ENCODE peak calls at places on chromosomes 3 and 15, in seven cellular contexts. V, T, Y, D, J, P and M are unnamed samples.

GRCh38 chr3:52532517-52532837 is 1.2 kb downstream of the NT5DC2 start:
- DNase-seq in D (no peak), Y (no peak), V (peak), T (peak), J (no peak), P (no peak), M (peak)

GRCh38 chr3:73509066-73509465 is 115.7 kb downstream of the PDZRN3 start:
- DNase-seq in V (no peak), T (no peak), D (no peak), J (no peak), Y (no peak), P (no peak), M (no peak)

GRCh38 chr15:86018679-86019078 is 61.0 kb upstream of the AGBL1 start:
- DNase-seq in J (no peak), D (no peak), T (no peak), V (no peak), Y (no peak), P (no peak), M (no peak)

GRCh38 chr3:192916455-192917257 is 1.0 kb downstream of the MB21D2 start:
- DNase-seq in Y (peak), J (peak), T (peak), P (no peak), D (peak), V (peak), M (peak)

GRCh38 chr3:110521019-110521418 is 550.6 kb upstream of the NECTIN3 start:
- DNase-seq in J (no peak), Y (no peak), D (no peak), T (no peak), P (no peak), V (no peak), M (no peak)

GRCh38 chr3:102024270-102024904 is 175.1 kb downstream of the NFKBIZ start:
- DNase-seq in P (no peak), J (no peak), V (no peak), D (no peak), T (no peak), Y (no peak), M (no peak)

GRCh38 chr15:25061808-25062550 is 107.2 kb downstream of the SNRPN start:
- DNase-seq in P (no peak), D (no peak), T (no peak), V (no peak), J (no peak), Y (no peak), M (no peak)

GRCh38 chr15:39918688-39919385 is 1.2 kb downstream of the GPR176 start:
- DNase-seq in D (no peak), T (no peak), J (no peak), V (no peak), P (no peak), Y (no peak), M (no peak)

GRCh38 chr3:122443090-122443489 is 27.2 kb upstream of the WDR5B start:
- DNase-seq in V (no peak), P (no peak), Y (no peak), J (no peak), D (no peak), T (no peak), M (no peak)

GRCh38 chr3:67907735-67908134 is 253.3 kb upstream of the SUCLG2 start:
- DNase-seq in P (no peak), J (no peak), V (no peak), D (no peak), Y (no peak), T (no peak), M (no peak)

GRCh38 chr3:114223146-114223545 is 14.2 kb downstream of the ZNF80 start:
- DNase-seq in D (no peak), V (no peak), T (no peak), J (peak), Y (no peak), P (no peak), M (no peak)

GRCh38 chr3:146747051-146747450 is 141.9 kb upstream of the PLSCR5 start:
- DNase-seq in P (no peak), T (no peak), V (no peak), D (no peak), Y (no peak), J (no peak), M (no peak)

GRCh38 chr3:52238761-52239701 is at the start of gene TWF2:
- DNase-seq in D (peak), Y (peak), J (peak), P (peak), T (peak), V (peak), M (peak)

GRCh38 chr15:101161656-101162055 is 90.2 kb downstream of the CHSY1 start:
- DNase-seq in P (no peak), V (peak), Y (no peak), T (no peak), J (peak), D (no peak), M (no peak)

GRCh38 chr3:39809181-39809994 is at the start of gene MYRIP:
- DNase-seq in J (peak), T (no peak), Y (peak), P (no peak), D (no peak), V (peak), M (peak)

GRCh38 chr15:97114900-97115763 is 784.6 kb downstream of the NR2F2 start:
- DNase-seq in Y (no peak), V (no peak), T (no peak), J (no peak), D (no peak), P (no peak), M (no peak)

GRCh38 chr3:143134446-143134845 is 14.9 kb downstream of the CHST2 start:
- DNase-seq in V (no peak), P (no peak), Y (no peak), J (no peak), T (no peak), D (no peak), M (peak)

GRCh38 chr3:71978150-71978721 is 193.3 kb upstream of the PROK2 start:
- DNase-seq in Y (no peak), P (no peak), J (peak), T (no peak), D (no peak), V (no peak), M (no peak)

GRCh38 chr3:195540031-195540430 is 3.1 kb downstream of the PPP1R2 start:
- DNase-seq in V (no peak), D (no peak), T (no peak), P (no peak), J (peak), Y (no peak), M (no peak)

GRCh38 chr3:110301781-110302180 is 769.8 kb upstream of the NECTIN3 start:
- DNase-seq in D (no peak), T (no peak), J (no peak), V (no peak), P (no peak), Y (no peak), M (no peak)

GRCh38 chr15:80787238-80787805 is 8.2 kb downstream of the CEMIP start:
- DNase-seq in D (no peak), J (no peak), P (no peak), V (no peak), T (no peak), Y (no peak), M (no peak)

GRCh38 chr3:152638707-152639450 is 196.1 kb upstream of the P2RY1 start:
- DNase-seq in P (no peak), J (no peak), D (no peak), T (no peak), V (peak), Y (no peak), M (peak)

GRCh38 chr3:45907769-45908705 is 21.7 kb downstream of the CCR9 start:
- DNase-seq in T (peak), D (no peak), V (no peak), J (peak), Y (no peak), P (no peak), M (no peak)

GRCh38 chr3:57757642-57758297 is 1.7 kb downstream of the SLMAP start:
- DNase-seq in V (no peak), P (no peak), T (no peak), D (no peak), J (no peak), Y (peak), M (no peak)

GRCh38 chr3:72814308-72814707 is 33.9 kb downstream of the SHQ1 start:
- DNase-seq in J (no peak), V (no peak), T (no peak), P (no peak), Y (no peak), D (no peak), M (no peak)

GRCh38 chr3:134487406-134487805 is 1.5 kb downstream of the CEP63 start:
- DNase-seq in T (no peak), V (no peak), J (peak), Y (no peak), D (no peak), P (no peak), M (no peak)

GRCh38 chr15:92268900-92269299 is 124.8 kb upstream of the ST8SIA2 start:
- DNase-seq in Y (no peak), D (no peak), J (no peak), V (no peak), P (no peak), T (no peak), M (no peak)

GRCh38 chr3:65732060-65732933 is 306.4 kb downstream of the MAGI1 start:
- DNase-seq in J (peak), D (no peak), T (no peak), V (no peak), P (no peak), Y (peak), M (no peak)

GRCh38 chr3:14548321-14548729 is 8.2 kb upstream of the GRIP2 start:
- DNase-seq in T (peak), V (peak), J (peak), D (peak), Y (peak), P (peak), M (peak)

GRCh38 chr3:143529018-143529478 is 319.2 kb downstream of the SLC9A9 start:
- DNase-seq in J (peak), D (no peak), Y (no peak), P (peak), T (peak), V (no peak), M (no peak)

GRCh38 chr3:136543385-136543784 is 208.8 kb downstream of the STAG1 start:
- DNase-seq in D (no peak), V (no peak), J (no peak), P (no peak), T (no peak), Y (no peak), M (no peak)

GRCh38 chr3:171815977-171816595 is 5.8 kb upstream of the PLD1 start:
- DNase-seq in Y (no peak), J (no peak), V (no peak), T (no peak), D (no peak), P (no peak), M (no peak)

GRCh38 chr15:84079885-84080777 is 155.4 kb upstream of the GOLGA6L4 start:
- DNase-seq in Y (peak), V (peak), J (peak), T (peak), D (no peak), P (peak), M (peak)

GRCh38 chr3:23888617-23889228 is 28.1 kb downstream of the NKIRAS1 start:
- DNase-seq in D (no peak), P (no peak), Y (no peak), J (peak), V (no peak), T (no peak), M (no peak)

GRCh38 chr3:115975353-115975752 is 352.0 kb downstream of the GAP43 start:
- DNase-seq in T (no peak), V (no peak), P (no peak), J (no peak), Y (no peak), D (no peak), M (no peak)

DNA sequence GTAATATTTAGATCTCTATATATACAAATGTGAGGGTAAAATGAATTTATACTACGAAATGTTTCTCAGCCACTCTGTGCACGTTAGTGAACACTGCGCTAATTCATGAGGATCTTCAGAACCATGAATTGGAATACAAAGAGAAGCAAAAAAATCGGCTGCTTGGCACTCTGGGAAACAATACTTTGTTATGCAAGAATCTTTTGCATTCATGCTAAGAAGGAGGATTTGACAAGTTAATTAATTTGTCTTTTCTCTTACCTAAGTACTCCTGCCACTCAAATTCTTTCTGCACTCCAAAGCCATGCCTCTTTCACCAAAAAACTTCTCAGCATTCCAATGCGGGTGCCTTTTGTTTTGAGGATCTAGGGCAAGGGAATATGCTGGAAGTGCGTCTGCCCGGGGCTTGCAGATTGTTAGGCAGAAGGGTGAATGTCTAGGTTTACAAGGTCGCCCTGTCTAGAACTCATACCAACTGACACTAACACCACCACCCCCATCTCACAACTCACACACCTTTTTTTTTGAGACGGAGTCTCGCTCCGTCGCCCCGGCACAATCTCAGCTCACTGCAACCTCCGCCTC is 11.3 kb upstream of the KAT2B start:
- DNase-seq in P (no peak), D (no peak), J (no peak), V (no peak), T (no peak), Y (no peak), M (no peak)
- H3K27ac ChIP-seq in P (no peak), D (no peak), J (no peak), V (no peak), T (no peak), Y (peak), M (no peak)

DNA sequence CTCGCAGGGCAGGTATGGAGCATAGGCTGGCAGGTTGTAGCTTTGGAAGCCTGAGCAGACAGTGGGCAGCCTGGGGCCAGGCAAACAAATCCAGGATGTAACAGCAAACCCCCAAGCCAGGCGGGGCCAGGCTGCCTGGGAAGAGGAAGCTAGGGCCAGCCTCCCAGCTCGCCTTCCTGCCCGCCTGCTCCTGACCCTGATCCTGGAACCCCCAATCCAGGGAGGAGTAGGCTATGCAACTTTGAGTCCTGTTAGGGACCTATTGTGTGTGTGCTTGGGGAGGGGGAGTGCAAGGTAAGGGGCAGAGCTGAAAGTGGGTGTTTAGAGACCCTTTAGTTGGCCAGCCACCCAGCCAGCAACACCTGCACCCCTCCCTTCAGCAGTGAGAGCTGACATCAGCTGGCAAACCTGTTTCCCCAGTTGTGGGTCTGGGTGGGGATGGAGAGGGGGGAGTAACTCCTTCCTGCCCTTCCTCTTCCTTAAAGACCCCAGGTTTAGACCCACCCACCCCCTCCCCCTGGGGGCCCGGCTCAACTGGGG is 2.5 kb downstream of the NBEAL2 start:
- DNase-seq in T (no peak), D (no peak), Y (no peak), V (no peak), J (no peak), P (no peak), M (no peak)
- H3K27ac ChIP-seq in T (no peak), D (peak), Y (no peak), V (no peak), J (peak), P (no peak), M (no peak)

DNA sequence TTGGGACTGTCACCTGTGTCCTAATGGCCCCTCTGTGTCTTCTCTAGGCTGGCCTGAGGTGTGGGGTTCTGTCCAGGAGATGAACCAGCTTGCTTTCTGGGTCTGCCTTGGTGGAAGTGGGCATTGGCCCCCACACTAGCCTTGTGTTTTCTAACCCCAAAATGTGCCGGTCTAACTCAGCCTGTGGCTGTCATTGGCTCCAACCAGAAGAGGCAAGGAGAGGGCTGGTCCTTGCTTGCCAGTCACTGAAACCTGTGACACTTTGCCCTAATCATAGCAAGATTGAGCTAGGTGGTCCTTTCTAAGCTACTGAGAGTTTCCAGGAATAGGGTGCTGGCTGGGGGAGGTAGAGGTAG is 2.2 kb downstream of the C15orf39 start:
- DNase-seq in T (no peak), V (no peak), P (no peak), D (no peak), J (no peak), Y (no peak), M (no peak)
- H3K27ac ChIP-seq in T (no peak), V (peak), P (peak), D (peak), J (peak), Y (no peak), M (peak)

GRCh38 chr15:95087253-95087609 is 855.9 kb downstream of the MCTP2 start:
- DNase-seq in V (no peak), J (no peak), Y (no peak), T (no peak), P (no peak), D (no peak), M (no peak)
- H3K27ac ChIP-seq in V (no peak), J (no peak), Y (no peak), T (no peak), P (no peak), D (no peak), M (no peak)

DNA sequence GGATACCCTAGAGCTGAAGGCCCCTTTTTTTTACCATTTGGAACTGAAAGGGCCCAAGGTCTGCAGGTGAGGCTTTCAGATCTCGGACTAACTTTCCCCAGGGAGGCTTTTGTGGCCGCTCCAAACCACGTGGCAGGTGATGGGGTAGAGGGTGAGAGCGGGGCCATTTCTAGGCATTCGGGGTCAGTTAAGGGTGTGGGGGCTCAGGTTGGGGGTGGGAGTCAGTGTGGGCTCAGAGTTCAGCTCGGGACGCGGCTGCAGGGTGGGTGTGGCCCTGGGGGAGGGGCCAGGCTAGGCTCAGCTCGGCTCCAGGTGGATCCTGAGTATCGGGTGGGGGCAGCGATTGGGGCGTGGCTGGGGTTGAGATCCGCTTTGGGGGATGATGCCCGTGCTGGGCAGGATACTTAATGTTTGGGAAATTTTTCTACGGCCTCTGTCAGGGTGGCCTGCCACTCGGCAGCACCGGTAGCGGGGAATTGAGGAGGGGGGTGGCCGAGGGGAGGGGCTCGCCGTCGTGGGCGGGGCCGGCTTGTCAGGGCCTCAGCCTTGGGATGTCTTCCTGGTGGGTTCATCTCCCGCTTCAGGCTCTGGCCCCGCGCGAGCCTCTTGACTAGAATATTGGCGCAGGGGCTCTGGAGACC is 2.5 kb downstream of the KLF13 start:
- DNase-seq in V (peak), J (peak), D (no peak), P (peak), T (peak), Y (no peak), M (peak)
- H3K27ac ChIP-seq in V (peak), J (peak), D (peak), P (peak), T (peak), Y (no peak), M (peak)

GRCh38 chr3:50502225-50502583 is 1.2 kb downstream of the CACNA2D2 start:
- DNase-seq in V (no peak), Y (no peak), T (no peak), D (no peak), P (no peak), J (no peak), M (no peak)

GRCh38 chr3:50503947-50504346 is 513 bp upstream of the CACNA2D2 start:
- DNase-seq in D (no peak), Y (no peak), T (no peak), V (no peak), P (no peak), J (no peak), M (peak)

GRCh38 chr3:50504681-50505080 is 1.2 kb upstream of the CACNA2D2 start:
- DNase-seq in T (no peak), V (no peak), Y (no peak), P (no peak), J (no peak), D (no peak), M (no peak)

GRCh38 chr3:50502584-50503423 is 630 bp downstream of the CACNA2D2 start:
- DNase-seq in P (no peak), V (no peak), D (no peak), J (no peak), T (no peak), Y (peak), M (peak)

GRCh38 chr3:50503504-50503903 is at the start of gene CACNA2D2:
- DNase-seq in D (no peak), J (peak), V (peak), Y (peak), P (peak), T (peak), M (peak)
- H3K27ac ChIP-seq in D (no peak), J (no peak), V (peak), Y (no peak), P (no peak), T (peak), M (peak)

GRCh38 chr15:70664494-70664893 is 98.9 kb downstream of the UACA start:
- DNase-seq in P (no peak), T (no peak), D (no peak), J (no peak), V (no peak), Y (no peak), M (no peak)
- H3K27ac ChIP-seq in P (no peak), T (no peak), D (no peak), J (no peak), V (no peak), Y (no peak), M (no peak)

DNA sequence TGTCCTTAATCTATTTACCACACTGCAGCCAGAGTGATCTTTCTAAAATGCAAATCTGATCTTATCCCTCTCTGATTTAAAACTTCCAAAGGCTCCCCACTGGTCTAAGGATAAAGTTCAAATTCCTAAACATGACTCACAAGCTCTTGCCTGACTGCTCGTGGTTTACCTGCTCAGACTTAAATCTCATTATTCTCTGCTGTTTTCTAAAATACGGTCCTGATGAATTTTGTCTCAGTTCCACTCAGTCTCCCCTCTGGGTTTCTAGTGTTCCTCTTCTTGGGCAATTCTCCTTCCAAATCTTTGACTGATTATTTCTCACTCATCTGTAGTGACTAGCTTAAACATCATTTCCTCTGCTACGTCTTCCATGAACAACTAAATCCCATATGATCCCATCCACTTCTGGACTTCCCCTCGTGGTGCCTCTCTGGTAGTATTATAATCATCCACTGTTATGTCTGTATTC is 108.3 kb downstream of the P3H2 start:
- DNase-seq in J (no peak), D (no peak), V (no peak), Y (peak), P (no peak), T (no peak), M (no peak)
- H3K27ac ChIP-seq in J (no peak), D (no peak), V (peak), Y (no peak), P (no peak), T (no peak), M (no peak)

GRCh38 chr3:186998937-186999368 is 68.6 kb downstream of the ST6GAL1 start:
- DNase-seq in D (no peak), T (no peak), Y (no peak), P (no peak), V (no peak), J (no peak), M (no peak)
- H3K27ac ChIP-seq in D (no peak), T (no peak), Y (no peak), P (no peak), V (no peak), J (no peak), M (no peak)

GRCh38 chr15:64865126-64865997 is 23.6 kb downstream of the PLEKHO2 start:
- DNase-seq in P (no peak), D (no peak), T (no peak), Y (no peak), J (no peak), V (no peak), M (no peak)
- H3K27ac ChIP-seq in P (no peak), D (peak), T (no peak), Y (no peak), J (no peak), V (peak), M (no peak)